ENCODE peak calls at places on chromosomes 5 and 9, in nine cellular contexts. M is islet precursor cell; P is tibial nerve; X is KBM-7; E is A172; C is astrocyte of the spinal cord; D is glutamatergic neuron; T is activated CD4-positive, alpha-beta T cell treated with anti-CD3 and anti-CD28 coated beads for 48 hours; Y is A673. O is an unnamed sample.

GRCh38 chr5:155027993-155028629 is 14.6 kb downstream of the KIF4B start:
- DNase-seq in E (no peak), X (no peak), D (no peak), T (no peak), P (no peak), C (no peak), Y (no peak), M (no peak), O (no peak)

GRCh38 chr5:26719824-26720223 is 318.6 kb downstream of the CDH9 start:
- DNase-seq in E (no peak), M (no peak), X (no peak), D (no peak), C (no peak), P (no peak), Y (no peak), T (no peak), O (no peak)

GRCh38 chr5:56683281-56683680 is 132.1 kb upstream of the MAP3K1 start:
- DNase-seq in X (no peak), D (no peak), P (no peak), C (no peak), M (no peak), T (no peak), E (no peak), Y (no peak), O (no peak)

GRCh38 chr5:172904643-172905345 is 54.4 kb upstream of the RPL26L1 start:
- DNase-seq in M (peak; percentile 97), D (no peak), C (peak; percentile 85), P (peak; percentile 55), T (no peak), Y (no peak), X (no peak), E (peak; percentile 67), O (no peak)

GRCh38 chr5:38258319-38259061 is at the start of gene EGFLAM:
- DNase-seq in M (peak; percentile 85), E (peak; percentile 14), P (no peak), T (peak; percentile 26), X (no peak), Y (peak; percentile 37), D (peak; percentile 73), C (peak; percentile 9), O (no peak)

GRCh38 chr5:112217847-112218579 is 201.1 kb downstream of the EPB41L4A start:
- DNase-seq in E (no peak), Y (peak; percentile 19), D (no peak), T (no peak), M (no peak), X (no peak), C (no peak), P (no peak), O (no peak)

GRCh38 chr5:75366787-75367186 is 29.8 kb downstream of the HMGCR start:
- DNase-seq in M (no peak), D (no peak), E (no peak), X (no peak), T (no peak), Y (no peak), P (no peak), C (no peak), O (no peak)

GRCh38 chr9:122206118-122207046 is 22.4 kb downstream of the LHX6 start:
- DNase-seq in X (no peak), Y (no peak), P (no peak), E (peak; percentile 79), D (no peak), M (no peak), C (peak; percentile 76), T (no peak), O (no peak)

GRCh38 chr5:58460727-58461286 is 921 bp upstream of the PLK2 start:
- DNase-seq in P (peak; percentile 88), D (peak; percentile 95), M (peak; percentile 96), C (peak; percentile 87), T (peak; percentile 92), Y (peak; percentile 86), X (peak; percentile 95), E (peak; percentile 86), O (peak; percentile 94)

GRCh38 chr9:107242073-107243063 is 40.7 kb upstream of the RAD23B start:
- DNase-seq in X (no peak), C (peak; percentile 33), M (no peak), P (no peak), Y (no peak), T (peak; percentile 14), E (peak; percentile 49), D (no peak), O (no peak)

GRCh38 chr9:107492381-107492780 is 2.8 kb upstream of the KLF4 start:
- DNase-seq in D (no peak), X (no peak), C (no peak), P (no peak), M (no peak), Y (no peak), T (no peak), E (no peak), O (no peak)

GRCh38 chr5:145260670-145261069 is 574.5 kb downstream of the PRELID2 start:
- DNase-seq in P (no peak), M (peak; percentile 69), E (no peak), T (no peak), C (no peak), X (no peak), Y (no peak), D (no peak), O (no peak)

GRCh38 chr5:155530046-155530445 is 516.5 kb downstream of the KIF4B start:
- DNase-seq in D (no peak), X (no peak), T (no peak), P (no peak), Y (peak; percentile 1), E (peak; percentile 18), C (no peak), M (no peak), O (no peak)

GRCh38 chr9:32579706-32580331 is 6.9 kb upstream of the NDUFB6 start:
- DNase-seq in C (peak; percentile 50), P (peak; percentile 66), X (peak; percentile 63), T (peak; percentile 84), E (peak; percentile 35), D (peak; percentile 83), Y (peak; percentile 61), M (peak; percentile 68), O (peak; percentile 89)

GRCh38 chr5:162484095-162484494 is 416.5 kb downstream of the GABRG2 start:
- DNase-seq in M (no peak), T (no peak), P (no peak), Y (no peak), C (no peak), E (no peak), X (no peak), D (no peak), O (no peak)

GRCh38 chr5:177609076-177610059 is 9.4 kb downstream of the B4GALT7 start:
- DNase-seq in Y (no peak), D (no peak), M (no peak), T (no peak), X (no peak), E (no peak), P (no peak), C (no peak), O (peak; percentile 37)

GRCh38 chr5:14209836-14210235 is 66.7 kb downstream of the TRIO start:
- DNase-seq in M (peak; percentile 43), D (no peak), P (no peak), C (no peak), T (no peak), X (no peak), E (no peak), Y (no peak), O (no peak)

GRCh38 chr9:80175286-80175906 is 603.6 kb downstream of the TLE4 start:
- DNase-seq in X (peak; percentile 19), D (peak; percentile 23), P (no peak), T (peak; percentile 13), C (peak; percentile 67), M (no peak), E (peak; percentile 40), Y (peak; percentile 56), O (peak; percentile 75)

GRCh38 chr9:123329329-123329955 is 26.6 kb upstream of the CRB2 start:
- DNase-seq in C (no peak), Y (no peak), T (peak; percentile 29), D (no peak), M (no peak), X (peak; percentile 87), E (peak; percentile 79), P (no peak), O (no peak)

GRCh38 chr5:159975462-159976019 is 33.4 kb upstream of the TTC1 start:
- DNase-seq in E (peak; percentile 98), X (no peak), P (no peak), T (no peak), C (peak; percentile 98), Y (peak; percentile 4), D (no peak), M (peak; percentile 76), O (no peak)

GRCh38 chr5:37836173-37837100 is 3.4 kb downstream of the GDNF start:
- DNase-seq in E (no peak), P (no peak), C (peak; percentile 53), X (peak; percentile 29), M (peak; percentile 69), D (peak; percentile 45), Y (no peak), T (no peak), O (no peak)

GRCh38 chr5:37557734-37558293 is 178.7 kb downstream of the WDR70 start:
- DNase-seq in M (no peak), Y (no peak), P (no peak), X (no peak), T (no peak), E (no peak), D (no peak), C (no peak), O (no peak)